ENCODE peak calls at places on chromosomes 2 and 18, in six cellular contexts. Z is cardiac muscle cell, V is B cell, G is activated B cell treated with CpG ODN at 0.5 μM for 24 hours, O is H9, J is gastrocnemius medialis. E is an unnamed sample.

GRCh38 chr18:66473882-66474281 is 130.0 kb downstream of the CDH19 start:
- DNase-seq in Z (no peak), V (no peak), O (no peak), J (no peak), G (no peak), E (no peak)

GRCh38 chr2:127197475-127198385 is 22.4 kb downstream of the CYP27C1 start:
- DNase-seq in Z (peak), G (no peak), O (peak), J (peak), V (peak), E (peak)

GRCh38 chr2:42685303-42685702 is 78.6 kb downstream of the OXER1 start:
- DNase-seq in O (no peak), J (no peak), Z (no peak), G (no peak), V (no peak), E (no peak)

GRCh38 chr2:14261771-14262170 is 370.7 kb upstream of the LRATD1 start:
- DNase-seq in V (no peak), J (no peak), G (no peak), O (no peak), Z (no peak), E (no peak)

GRCh38 chr2:64945973-64946736 is 43.0 kb upstream of the SLC1A4 start:
- DNase-seq in Z (no peak), O (no peak), J (no peak), G (peak), V (peak), E (no peak)

GRCh38 chr2:217279571-217279970 is 419.7 kb upstream of the TNP1 start:
- DNase-seq in O (no peak), G (no peak), J (peak), V (no peak), Z (no peak), E (no peak)

GRCh38 chr2:218954541-218955300 is 4.7 kb upstream of the CDK5R2 start:
- DNase-seq in Z (no peak), V (no peak), G (no peak), J (no peak), O (no peak), E (peak)

GRCh38 chr18:56984731-56985130 is 162.2 kb upstream of the BOD1L2 start:
- DNase-seq in V (no peak), O (no peak), G (no peak), Z (no peak), J (no peak), E (no peak)

GRCh38 chr2:134336936-134337335 is 83.1 kb downstream of the MGAT5 start:
- DNase-seq in V (no peak), G (no peak), J (no peak), O (no peak), Z (no peak), E (no peak)

GRCh38 chr2:102803041-102803896 is 41.4 kb downstream of the TMEM182 start:
- DNase-seq in Z (no peak), O (no peak), J (no peak), V (no peak), G (no peak), E (no peak)

GRCh38 chr18:72342933-72343332 is 201.2 kb downstream of the CBLN2 start:
- DNase-seq in Z (no peak), O (no peak), G (no peak), V (no peak), J (no peak), E (no peak)

GRCh38 chr2:183253441-183254130 is 129.3 kb downstream of the NUP35 start:
- DNase-seq in J (no peak), V (no peak), Z (no peak), O (no peak), G (no peak), E (no peak)

GRCh38 chr18:70491734-70492348 is 203.0 kb downstream of the SOCS6 start:
- DNase-seq in G (no peak), O (peak), J (peak), V (peak), Z (peak), E (no peak)

GRCh38 chr2:236054125-236054524 is 114.1 kb downstream of the GBX2 start:
- DNase-seq in O (no peak), V (no peak), J (no peak), Z (no peak), G (no peak), E (no peak)

GRCh38 chr2:2184549-2185249 is 146.4 kb downstream of the MYT1L start:
- DNase-seq in O (no peak), G (no peak), V (no peak), J (no peak), Z (no peak), E (peak)

GRCh38 chr18:7038330-7038846 is 79.2 kb downstream of the LAMA1 start:
- DNase-seq in J (peak), G (no peak), V (no peak), O (peak), Z (peak), E (no peak)

GRCh38 chr2:27959496-27959895 is 69.0 kb downstream of the BABAM2 start:
- DNase-seq in O (no peak), G (no peak), Z (no peak), J (peak), V (no peak), E (no peak)

GRCh38 chr2:239821694-239822075 is 203.5 kb downstream of the NDUFA10 start:
- DNase-seq in O (peak), J (no peak), Z (no peak), G (no peak), V (no peak), E (peak)

GRCh38 chr18:61248589-61248988 is 84.6 kb upstream of the CDH20 start:
- DNase-seq in V (no peak), G (no peak), Z (no peak), O (no peak), J (no peak), E (no peak)

GRCh38 chr2:72627059-72627458 is 198.8 kb downstream of the EXOC6B start:
- DNase-seq in Z (no peak), J (no peak), G (no peak), V (no peak), O (no peak), E (no peak)

GRCh38 chr2:69993048-69993565 is 31.7 kb upstream of the ASPRV1 start:
- DNase-seq in J (no peak), O (no peak), G (no peak), V (no peak), Z (no peak), E (no peak)

GRCh38 chr2:65282492-65283053 is 54.9 kb downstream of the ACTR2 start:
- DNase-seq in Z (no peak), O (no peak), G (no peak), J (no peak), V (no peak), E (peak)

GRCh38 chr2:19898592-19899329 is 3.0 kb downstream of the TTC32 start:
- DNase-seq in O (no peak), J (no peak), V (no peak), G (no peak), Z (no peak), E (no peak)

DNA sequence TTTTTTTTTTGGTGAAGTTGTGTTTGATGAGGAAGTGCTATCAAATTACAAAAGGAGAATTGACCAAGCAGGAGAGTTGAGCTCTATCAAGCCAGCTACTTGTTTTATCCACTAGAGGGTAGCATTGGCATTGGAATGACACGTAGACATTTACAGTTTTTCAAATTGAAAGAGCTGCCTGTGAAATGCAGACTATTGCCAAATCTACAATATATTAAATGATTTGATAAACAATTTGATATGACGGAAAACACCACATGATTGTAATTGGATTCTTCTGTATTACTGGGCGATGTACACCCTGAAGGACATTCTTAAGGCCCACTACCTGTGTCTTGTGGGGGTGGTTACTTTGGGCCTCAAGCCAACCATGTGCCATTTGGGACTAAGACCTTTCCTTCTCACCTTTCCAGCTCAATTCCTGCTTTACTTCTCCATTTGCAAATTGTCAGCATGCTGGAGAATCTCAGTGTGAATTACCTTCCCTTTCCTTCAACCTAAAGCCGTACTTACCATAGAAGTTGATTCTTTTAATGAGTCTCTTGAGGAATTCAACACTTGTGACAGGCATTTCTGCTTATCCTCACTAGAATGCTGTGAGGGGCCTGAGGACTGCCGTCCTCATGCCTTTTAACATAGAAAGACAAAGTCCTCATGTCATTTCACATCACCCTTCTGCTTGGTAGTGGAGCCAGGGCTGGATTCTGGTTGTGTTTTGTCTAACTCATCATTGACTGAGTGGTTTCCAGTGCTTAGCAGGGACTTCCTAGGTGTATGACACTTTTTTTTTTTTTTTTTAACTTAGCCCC is 134.8 kb upstream of the THUMPD2 start:
- DNase-seq in O (no peak), Z (peak), V (peak), G (no peak), J (no peak), E (no peak)
- TF ChIP-seq CTCF in O (peak), Z (peak), V (peak), G (no peak), J (peak), E (peak)

DNA sequence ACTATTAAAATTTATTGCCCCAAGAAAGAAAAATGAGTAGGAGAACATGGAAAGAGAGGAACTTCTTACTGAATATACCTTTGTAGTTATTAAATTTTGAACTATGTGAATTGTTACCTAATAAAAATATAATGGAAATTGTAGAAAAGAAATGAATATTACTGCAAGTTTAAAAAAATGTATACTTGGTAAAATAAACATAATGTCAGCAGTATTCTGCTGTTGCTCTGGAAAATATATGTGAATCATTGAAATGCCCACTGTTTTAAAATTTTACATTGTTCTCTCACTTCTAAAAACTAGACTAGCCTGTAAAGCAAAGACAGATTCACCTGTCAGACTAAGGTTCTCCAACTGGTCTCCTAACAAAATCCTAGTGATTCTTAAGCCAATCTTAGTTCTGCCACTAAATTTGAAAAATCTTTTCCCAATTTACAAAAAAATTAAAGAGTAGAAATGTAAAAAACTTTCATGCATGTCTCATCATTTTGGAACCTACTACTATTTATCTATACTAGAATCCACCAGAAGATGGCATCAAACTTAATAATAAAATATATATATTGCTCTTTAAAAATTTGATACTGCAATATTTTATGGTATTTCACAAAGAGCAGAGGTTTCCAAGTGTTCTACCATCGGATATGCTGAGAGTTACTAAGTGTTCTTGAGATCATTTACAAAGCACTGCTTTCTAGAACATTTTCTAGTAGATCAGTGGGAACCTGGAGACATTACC is 22.3 kb upstream of the TMEM237 start:
- DNase-seq in G (no peak), Z (no peak), O (no peak), V (no peak), J (no peak), E (no peak)
- TF ChIP-seq CTCF in G (no peak), Z (peak), O (no peak), V (peak), J (no peak), E (peak)

GRCh38 chr2:176018708-176019107 is 16.6 kb upstream of the LNPK start:
- DNase-seq in V (no peak), Z (no peak), J (no peak), O (no peak), G (no peak), E (no peak)

GRCh38 chr2:176022048-176022447 is 20.0 kb upstream of the LNPK start:
- DNase-seq in Z (no peak), V (no peak), O (no peak), J (no peak), G (no peak), E (no peak)

DNA sequence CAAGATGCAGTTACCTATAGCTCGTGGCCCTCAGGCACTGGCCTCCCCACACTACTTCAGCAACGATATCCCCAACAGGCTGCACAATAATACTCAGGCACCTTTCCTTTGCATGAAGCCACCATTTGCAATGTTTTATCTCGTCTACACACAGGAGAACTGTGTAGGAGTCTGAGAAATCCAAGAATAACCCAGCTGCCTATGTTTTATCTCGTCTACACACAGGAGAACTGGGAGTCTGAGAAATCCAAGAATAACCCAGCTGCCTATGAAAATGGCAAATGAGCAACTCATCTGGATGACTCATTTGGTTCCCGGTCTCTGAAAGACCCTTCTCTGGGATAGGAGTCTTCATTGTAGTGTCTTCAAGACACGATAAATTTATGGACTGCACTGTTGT is 18.3 kb upstream of the LNPK start:
- DNase-seq in Z (no peak), V (no peak), G (no peak), J (no peak), O (no peak), E (no peak)
- TF ChIP-seq CTCF in Z (no peak), V (no peak), G (no peak), J (no peak), O (no peak), E (no peak)

GRCh38 chr18:74147491-74147778 is 199 bp downstream of the FBXO15 start:
- DNase-seq in O (no peak), J (no peak), V (no peak), G (no peak), Z (no peak), E (no peak)
- TF ChIP-seq CTCF in O (no peak), J (no peak), V (peak), G (no peak), Z (no peak), E (no peak)

DNA sequence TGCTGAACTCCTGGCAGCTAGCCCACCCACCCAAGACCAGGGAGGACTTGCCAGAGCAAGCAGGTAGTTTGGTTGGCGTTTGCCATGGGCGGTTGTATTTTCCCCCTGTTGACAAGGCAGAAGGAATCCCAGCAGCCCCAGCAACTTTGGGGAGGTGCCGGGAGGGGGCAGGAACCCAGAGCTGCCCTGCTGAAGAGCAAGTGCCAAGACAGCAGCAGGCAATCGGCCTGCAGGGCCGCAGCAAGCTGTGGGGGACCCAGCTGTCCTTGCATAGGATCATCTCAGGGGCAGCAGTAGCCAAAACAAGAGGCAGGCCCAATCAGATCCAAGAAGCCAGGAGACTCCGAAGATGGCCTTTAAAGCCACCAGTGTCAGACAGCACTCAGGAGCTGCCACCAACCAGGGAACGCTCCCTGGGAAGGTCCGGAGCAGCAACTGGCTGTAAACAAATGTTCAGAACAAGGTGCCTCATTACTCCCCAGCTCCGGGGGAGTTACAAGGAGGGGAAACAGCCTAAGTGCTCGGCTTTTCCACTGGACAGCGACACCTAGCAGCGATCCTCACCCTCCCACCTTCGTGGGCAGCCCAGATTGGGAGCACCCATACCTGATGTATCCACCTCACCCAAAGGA is 2.1 kb downstream of the ST8SIA5 start:
- DNase-seq in J (peak), V (no peak), O (peak), Z (peak), G (no peak), E (peak)
- TF ChIP-seq CTCF in J (peak), V (no peak), O (peak), Z (no peak), G (no peak), E (no peak)

GRCh38 chr18:9831046-9831722 is 54.6 kb upstream of the TXNDC2 start:
- DNase-seq in Z (no peak), V (no peak), J (no peak), O (no peak), G (no peak), E (no peak)
- TF ChIP-seq CTCF in Z (peak), V (no peak), J (no peak), O (peak), G (no peak), E (no peak)

DNA sequence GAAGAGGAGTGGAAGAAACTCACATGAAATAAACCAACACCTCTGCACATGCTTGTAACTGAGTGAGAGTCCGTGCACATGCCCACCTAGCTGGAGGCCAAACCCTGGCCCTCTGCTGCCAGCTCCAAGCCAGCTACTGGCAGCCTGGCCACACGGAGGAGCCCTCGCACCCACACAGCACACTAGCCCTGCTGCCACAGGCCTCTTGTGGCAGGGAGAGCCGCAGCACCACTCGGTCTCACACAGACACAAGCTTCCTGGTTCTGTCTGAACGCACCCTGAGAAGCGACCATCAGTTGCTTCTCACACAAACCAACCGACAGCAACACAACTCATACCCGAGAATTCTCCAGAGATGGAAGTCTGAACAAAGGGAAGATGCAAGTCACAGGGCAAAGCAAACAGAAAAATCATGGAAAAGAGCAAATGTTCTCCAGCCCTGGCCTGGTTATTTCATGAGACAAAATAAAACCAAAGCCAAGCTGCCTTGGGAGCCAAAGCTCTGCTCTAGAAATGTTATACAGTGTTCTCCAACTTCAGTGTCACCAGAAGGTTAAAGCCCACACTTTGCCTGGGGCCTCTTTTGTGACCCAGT is 65.1 kb downstream of the FBXO15 start:
- DNase-seq in Z (peak), V (peak), O (peak), G (no peak), J (no peak), E (no peak)
- TF ChIP-seq CTCF in Z (peak), V (peak), O (peak), G (no peak), J (no peak), E (peak)

GRCh38 chr2:176093145-176093888 is 796 bp downstream of the HOXD13 start:
- DNase-seq in V (no peak), J (no peak), O (peak), G (no peak), Z (no peak), E (peak)
- TF ChIP-seq CTCF in V (no peak), J (no peak), O (peak), G (no peak), Z (no peak), E (no peak)